ENCODE peak calls at places on chromosomes 5 and 9, in six cellular contexts. F is ascending aorta; T is lower lobe of right lung; Z is CD4-positive, CD25-positive, alpha-beta regulatory T cell; H is psoas muscle; L is DND-41. U is an unnamed sample.

GRCh38 chr9:110919609-110920008 is 118.7 kb downstream of the LPAR1 start:
- DNase-seq in H (no peak), Z (no peak), F (no peak), T (no peak), L (no peak), U (no peak)

GRCh38 chr9:122468735-122469134 is 9.0 kb downstream of the OR1J1 start:
- DNase-seq in F (no peak), T (no peak), H (no peak), L (no peak), Z (no peak), U (no peak)

GRCh38 chr5:139180850-139181785 is 17.1 kb downstream of the SIL1 start:
- DNase-seq in T (no peak), L (no peak), Z (no peak), F (no peak), H (no peak), U (no peak)

GRCh38 chr9:115291841-115292240 is 173.9 kb upstream of the TNC start:
- DNase-seq in F (no peak), T (peak; percentile 75), L (no peak), Z (no peak), H (no peak), U (no peak)

GRCh38 chr5:172762214-172763119 is 8.5 kb downstream of the DUSP1 start:
- DNase-seq in Z (no peak), F (no peak), T (no peak), H (no peak), L (no peak), U (no peak)

GRCh38 chr9:92325991-92326500 is 293 bp downstream of the CENPP start:
- DNase-seq in H (no peak), T (no peak), L (no peak), F (no peak), Z (no peak), U (no peak)

GRCh38 chr5:139638090-139638735 is 9.9 kb upstream of the CXXC5 start:
- DNase-seq in H (peak; percentile 91), F (peak; percentile 91), T (peak; percentile 87), L (peak; percentile 3), Z (no peak), U (no peak)

GRCh38 chr5:56481147-56481997 is 248.2 kb upstream of the ANKRD55 start:
- DNase-seq in T (peak; percentile 63), L (no peak), Z (peak; percentile 14), H (peak; percentile 33), F (no peak), U (peak; percentile 33)

GRCh38 chr5:43140286-43140685 is 19.6 kb downstream of the ZNF131 start:
- DNase-seq in Z (no peak), H (no peak), F (no peak), T (no peak), L (no peak), U (no peak)

GRCh38 chr5:112004867-112005532 is 248.0 kb upstream of the NREP start:
- DNase-seq in Z (no peak), T (no peak), F (no peak), L (no peak), H (no peak), U (no peak)

GRCh38 chr5:169004551-169004950 is 296.4 kb downstream of the SLIT3 start:
- DNase-seq in Z (no peak), L (no peak), H (no peak), T (no peak), F (no peak), U (no peak)

GRCh38 chr5:8908055-8908683 is 637.7 kb downstream of the SEMA5A start:
- DNase-seq in H (no peak), T (no peak), Z (no peak), F (no peak), L (peak; percentile 61), U (no peak)

GRCh38 chr9:130211548-130212226 is 39.5 kb downstream of the NCS1 start:
- DNase-seq in H (no peak), L (no peak), F (no peak), T (no peak), Z (no peak), U (no peak)

GRCh38 chr5:179118756-179119414 is 58.7 kb downstream of the ZNF354C start:
- DNase-seq in T (no peak), Z (no peak), L (no peak), H (no peak), F (peak; percentile 21), U (no peak)

GRCh38 chr5:179118338-179118737 is 58.2 kb downstream of the ZNF354C start:
- DNase-seq in F (peak; percentile 2), H (no peak), Z (no peak), L (no peak), T (no peak), U (no peak)

GRCh38 chr5:179120951-179121666 is 60.9 kb downstream of the ZNF354C start:
- DNase-seq in H (no peak), Z (no peak), F (no peak), L (no peak), T (peak; percentile 43), U (no peak)

GRCh38 chr5:179120421-179120861 is 60.3 kb downstream of the ZNF354C start:
- DNase-seq in L (no peak), T (peak; percentile 40), H (no peak), Z (no peak), F (peak; percentile 42), U (no peak)

DNA sequence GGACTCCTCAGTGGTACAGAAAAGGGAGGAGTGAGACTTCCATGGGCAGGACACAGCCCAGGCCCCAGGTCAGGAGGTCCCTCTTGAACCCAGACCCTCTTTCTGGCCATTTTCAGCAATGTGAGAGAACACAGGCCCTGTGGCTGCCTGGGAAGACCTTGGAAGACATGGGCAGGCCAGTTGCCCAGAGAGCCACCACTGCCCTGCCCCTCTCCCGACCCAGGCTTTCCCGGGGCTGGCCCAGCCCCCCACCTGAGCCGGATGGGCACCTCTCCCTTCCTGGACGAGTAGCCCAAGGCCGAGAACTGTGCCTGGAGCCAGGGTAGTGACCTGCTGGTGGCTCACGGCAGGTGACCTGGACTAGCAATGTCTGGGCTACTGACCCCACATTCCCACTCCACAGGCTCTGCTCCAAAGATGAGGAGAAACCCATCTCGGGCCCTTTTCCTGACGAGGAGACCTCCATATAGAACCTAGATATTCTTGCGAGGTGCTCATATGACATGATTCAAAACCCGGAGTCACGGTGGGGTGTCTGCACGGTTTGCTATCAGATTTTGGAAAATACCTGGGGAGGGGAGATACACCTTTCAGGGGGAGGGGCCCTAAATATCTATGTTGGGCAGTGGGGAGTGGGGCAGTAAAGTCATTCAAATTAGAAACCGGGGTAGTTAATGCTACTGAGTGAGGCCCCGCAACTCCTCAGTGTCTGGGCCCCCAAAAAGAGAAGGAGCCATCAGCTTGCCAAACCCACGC is 59.4 kb downstream of the ZNF354C start:
- DNase-seq in T (peak; percentile 26), H (no peak), F (peak; percentile 52), Z (no peak), L (no peak), U (no peak)
- H3K9me3 ChIP-seq in T (peaks cover 5% of the 10 kb centered on the region), H (peaks cover 6% of the 10 kb centered on the region), F (peaks cover 34% of the 10 kb centered on the region), Z (no peaks in the 10 kb centered on the region), L (no peaks in the 10 kb centered on the region), U (no peaks in the 10 kb centered on the region)

DNA sequence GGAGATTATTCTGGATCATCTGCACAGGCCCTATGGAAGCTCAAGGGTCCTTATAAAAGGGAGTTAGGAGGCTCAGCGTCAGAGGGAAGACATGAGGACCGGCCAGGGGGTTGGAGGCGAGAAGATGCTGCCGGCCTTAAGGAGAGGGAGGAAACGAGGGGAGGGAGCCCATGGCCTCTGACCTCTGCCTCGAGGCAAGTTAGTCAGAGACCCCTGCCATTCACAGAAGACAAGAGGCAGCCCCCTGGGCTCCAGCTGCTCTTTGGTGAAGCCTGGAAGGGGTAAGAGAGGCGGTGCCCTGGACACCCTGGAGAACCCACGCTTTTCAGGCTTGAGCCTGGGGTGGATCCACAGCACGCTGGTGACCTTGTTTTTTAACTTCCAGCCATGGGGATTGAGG is 49.5 kb downstream of the OLFM1 start:
- DNase-seq in Z (no peak), T (no peak), H (no peak), F (no peak), L (no peak), U (no peak)
- H3K9me3 ChIP-seq in Z (no peaks in the 10 kb centered on the region), T (no peaks in the 10 kb centered on the region), H (no peaks in the 10 kb centered on the region), F (peaks cover 2% of the 10 kb centered on the region), L (no peaks in the 10 kb centered on the region), U (no peaks in the 10 kb centered on the region)

GRCh38 chr5:10031817-10032216 is 217.9 kb downstream of the ATPSCKMT start:
- DNase-seq in F (no peak), T (no peak), Z (no peak), H (no peak), L (no peak), U (no peak)

GRCh38 chr5:10036136-10036535 is 213.6 kb downstream of the ATPSCKMT start:
- DNase-seq in H (no peak), Z (no peak), T (no peak), F (no peak), L (no peak), U (no peak)

GRCh38 chr5:10030219-10030831 is 219.4 kb downstream of the ATPSCKMT start:
- DNase-seq in H (no peak), L (no peak), Z (no peak), F (no peak), T (no peak), U (no peak)

GRCh38 chr5:10034008-10034407 is 215.7 kb downstream of the ATPSCKMT start:
- DNase-seq in Z (no peak), F (no peak), H (peak; percentile 24), L (no peak), T (no peak), U (no peak)
- H3K9me3 ChIP-seq in Z (no peaks in the 10 kb centered on the region), F (no peaks in the 10 kb centered on the region), H (peaks cover 5% of the 10 kb centered on the region), L (no peaks in the 10 kb centered on the region), T (no peaks in the 10 kb centered on the region), U (no peaks in the 10 kb centered on the region)

GRCh38 chr9:113056191-113057106 is at the start of gene ZFP37:
- DNase-seq in F (peak; percentile 97), L (no peak), T (peak; percentile 91), Z (peak; percentile 61), H (peak; percentile 93), U (peak; percentile 59)
- H3K9me3 ChIP-seq in F (peaks cover 64% of the 10 kb centered on the region), L (peaks cover 5% of the 10 kb centered on the region), T (peaks cover 42% of the 10 kb centered on the region), Z (peaks cover 75% of the 10 kb centered on the region), H (peaks cover 51% of the 10 kb centered on the region), U (peaks cover 16% of the 10 kb centered on the region)

GRCh38 chr5:179273074-179273435 is 72.2 kb downstream of the ADAMTS2 start:
- DNase-seq in T (peak; percentile 39), Z (no peak), F (no peak), L (no peak), H (peak; percentile 7), U (no peak)
- H3K9me3 ChIP-seq in T (no peaks in the 10 kb centered on the region), Z (no peaks in the 10 kb centered on the region), F (no peaks in the 10 kb centered on the region), L (no peaks in the 10 kb centered on the region), H (no peaks in the 10 kb centered on the region), U (no peaks in the 10 kb centered on the region)

GRCh38 chr5:65760504-65761275 is 38.7 kb downstream of the NLN start:
- DNase-seq in F (no peak), H (no peak), L (peak; percentile 8), T (no peak), Z (peak; percentile 13), U (no peak)

GRCh38 chr5:65762234-65762633 is 40.2 kb downstream of the NLN start:
- DNase-seq in F (no peak), H (no peak), T (no peak), Z (no peak), L (no peak), U (no peak)

GRCh38 chr5:65753189-65753588 is 31.2 kb downstream of the NLN start:
- DNase-seq in F (no peak), T (no peak), L (no peak), H (no peak), Z (no peak), U (no peak)

GRCh38 chr5:65758546-65759144 is 36.6 kb downstream of the NLN start:
- DNase-seq in F (no peak), Z (no peak), L (no peak), H (no peak), T (no peak), U (no peak)
- H3K9me3 ChIP-seq in F (no peaks in the 10 kb centered on the region), Z (no peaks in the 10 kb centered on the region), L (no peaks in the 10 kb centered on the region), H (no peaks in the 10 kb centered on the region), T (no peaks in the 10 kb centered on the region), U (no peaks in the 10 kb centered on the region)